ENCODE peak calls at places on chromosome 5, in seven cellular contexts. X, R, T, N, M, C and G are unnamed samples.
A peak's percentile ranks its signal among the peaks of the same experiment; 100 is the strongest.

GRCh38 chr5:78647411-78647818 is 1.2 kb downstream of the LHFPL2 start:
- DNase-seq in M (no peak), R (peak; percentile 36), X (no peak), T (no peak), N (no peak), C (no peak), G (no peak)

GRCh38 chr5:112186401-112186990 is 232.6 kb downstream of the EPB41L4A start:
- DNase-seq in T (no peak), X (no peak), R (no peak), C (no peak), N (no peak), M (peak; percentile 10), G (peak; percentile 15)

GRCh38 chr5:78671609-78672008 is 23.0 kb upstream of the LHFPL2 start:
- DNase-seq in M (no peak), N (no peak), C (no peak), T (no peak), X (no peak), R (peak; percentile 34), G (no peak)

GRCh38 chr5:78269088-78269703 is 25.3 kb downstream of the AP3B1 start:
- DNase-seq in N (no peak), T (no peak), M (no peak), C (no peak), R (no peak), X (no peak), G (no peak)

GRCh38 chr5:17374973-17375844 is 122.8 kb upstream of the TAF11L2 start:
- DNase-seq in X (no peak), M (no peak), N (no peak), C (no peak), R (no peak), T (no peak), G (no peak)

GRCh38 chr5:110917161-110917875 is 154.2 kb upstream of the TSLP start:
- DNase-seq in N (no peak), M (no peak), C (no peak), R (no peak), X (no peak), T (no peak), G (no peak)

GRCh38 chr5:99949361-99949760 is 585.8 kb upstream of the FAM174A start:
- DNase-seq in R (no peak), X (no peak), N (no peak), T (no peak), M (no peak), C (no peak), G (no peak)

GRCh38 chr5:149135536-149136201 is 5.6 kb upstream of the ABLIM3 start:
- DNase-seq in R (no peak), T (no peak), M (peak; percentile 62), X (no peak), C (no peak), N (no peak), G (no peak)

GRCh38 chr5:179827684-179828083 is 7.0 kb downstream of the SQSTM1 start:
- DNase-seq in M (no peak), R (peak; percentile 68), X (no peak), C (no peak), N (no peak), T (peak; percentile 33), G (no peak)

DNA sequence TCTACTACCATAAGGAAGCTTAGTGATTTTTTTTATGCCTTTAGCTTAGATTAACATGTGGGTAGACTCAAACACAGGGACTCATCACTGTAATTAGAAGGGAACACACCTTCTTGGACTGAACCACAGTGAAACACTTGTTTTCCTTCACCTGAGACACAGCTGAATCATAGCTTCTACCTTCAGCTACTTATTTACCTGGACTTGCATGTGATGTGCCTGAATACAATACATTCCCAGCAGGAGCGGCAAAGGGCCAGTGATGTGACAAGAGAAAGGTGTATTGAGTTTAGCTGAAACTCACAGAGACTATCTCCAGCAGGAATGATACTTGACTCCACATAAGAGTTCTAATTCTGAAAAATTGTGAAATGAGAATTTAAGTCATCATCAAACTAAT is 37.8 kb downstream of the GRAMD2B start:
- DNase-seq in M (no peak), T (no peak), X (no peak), C (no peak), N (no peak), R (no peak), G (no peak)
- H3K27ac ChIP-seq in M (no peak overlapping the region), T (no peak overlapping the region), X (no peak overlapping the region), C (no peak overlapping the region), N (no peak overlapping the region), R (no peak overlapping the region), G (peak overlapping the region; percentile 37)

DNA sequence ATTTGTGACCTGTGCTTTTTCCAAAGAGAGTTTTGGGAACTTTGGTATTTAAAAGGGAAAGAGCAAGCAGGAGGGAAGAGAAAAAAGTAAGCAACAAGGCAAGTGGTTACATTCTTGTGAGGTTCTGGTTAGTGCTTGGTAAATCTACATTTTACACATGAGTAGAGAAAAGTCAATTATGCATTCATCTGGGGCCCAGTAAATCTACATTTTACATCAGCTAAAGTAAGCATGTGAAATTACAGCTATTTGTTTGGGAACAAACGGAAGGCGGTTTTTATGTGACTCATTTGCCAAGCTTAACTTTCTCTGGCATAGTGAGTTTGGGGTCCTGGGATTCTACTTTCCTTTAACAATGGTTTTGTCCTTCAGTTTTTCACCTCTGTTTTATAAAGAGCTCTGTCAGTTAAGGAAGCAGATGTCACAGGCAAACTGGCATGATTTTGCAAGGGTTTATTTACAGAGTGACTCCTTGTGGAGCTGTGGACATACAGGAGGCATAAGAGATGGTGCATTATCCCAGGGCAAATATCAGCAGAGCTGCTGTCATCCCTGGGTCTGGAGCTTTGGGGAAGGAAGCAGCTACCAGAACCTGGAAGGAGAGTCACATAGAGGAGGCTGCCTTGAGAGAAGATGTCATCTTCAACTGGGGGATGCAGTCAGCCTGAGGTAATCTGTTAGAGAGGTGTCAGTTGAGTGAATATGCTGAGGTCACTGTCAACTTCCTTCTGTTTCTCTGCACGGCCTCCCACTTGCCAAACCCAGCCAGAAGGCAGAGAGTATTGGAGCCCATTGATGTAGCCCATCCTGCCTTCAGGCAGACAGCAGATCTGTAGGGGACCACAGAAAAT is 102.4 kb downstream of the SNX18 start:
- DNase-seq in M (no peak), N (no peak), T (no peak), X (no peak), R (no peak), C (no peak), G (no peak)
- H3K27ac ChIP-seq in M (no peak overlapping the region), N (no peak overlapping the region), T (no peak overlapping the region), X (no peak overlapping the region), R (no peak overlapping the region), C (peak overlapping the region; percentile 82), G (no peak overlapping the region)

GRCh38 chr5:72184408-72184807 is 77.1 kb downstream of the MAP1B start:
- DNase-seq in N (no peak), M (no peak), X (no peak), C (no peak), R (no peak), T (no peak), G (no peak)

GRCh38 chr5:72187388-72188070 is 80.3 kb downstream of the MAP1B start:
- DNase-seq in C (no peak), N (no peak), R (no peak), X (no peak), M (no peak), T (no peak), G (no peak)

GRCh38 chr5:72183231-72183630 is 76.0 kb downstream of the MAP1B start:
- DNase-seq in T (no peak), X (no peak), C (no peak), R (no peak), M (no peak), N (no peak), G (no peak)

GRCh38 chr5:72188176-72188575 is 80.9 kb downstream of the MAP1B start:
- DNase-seq in T (no peak), C (no peak), X (no peak), M (no peak), R (no peak), N (no peak), G (no peak)

GRCh38 chr5:72185717-72186388 is 78.6 kb downstream of the MAP1B start:
- DNase-seq in R (no peak), T (no peak), X (no peak), N (no peak), M (no peak), C (no peak), G (no peak)
- H3K27ac ChIP-seq in R (no peak overlapping the region), T (no peak overlapping the region), X (no peak overlapping the region), N (no peak overlapping the region), M (no peak overlapping the region), C (no peak overlapping the region), G (no peak overlapping the region)

GRCh38 chr5:136035837-136036236 is 7.0 kb downstream of the TGFBI start:
- DNase-seq in T (no peak), M (no peak), X (no peak), C (peak; percentile 40), N (no peak), R (no peak), G (no peak)
- H3K27ac ChIP-seq in T (no peak overlapping the region), M (peak overlapping the region; percentile 32), X (no peak overlapping the region), C (peak overlapping the region; percentile 69), N (peak overlapping the region; percentile 5), R (no peak overlapping the region), G (no peak overlapping the region)

GRCh38 chr5:75612211-75612579 is 942 bp downstream of the ANKDD1B start:
- DNase-seq in N (no peak), C (no peak), X (no peak), T (no peak), R (no peak), M (no peak), G (no peak)

GRCh38 chr5:75614165-75614564 is 2.9 kb downstream of the ANKDD1B start:
- DNase-seq in R (no peak), C (no peak), M (no peak), T (no peak), X (no peak), N (no peak), G (no peak)

GRCh38 chr5:75611324-75612210 is at the start of gene ANKDD1B:
- DNase-seq in X (no peak), C (no peak), R (peak; percentile 55), M (no peak), N (no peak), T (no peak), G (no peak)

GRCh38 chr5:75608886-75609285 is 2.4 kb upstream of the ANKDD1B start:
- DNase-seq in C (no peak), N (no peak), X (no peak), M (no peak), R (no peak), T (no peak), G (no peak)

GRCh38 chr5:75610201-75610600 is 1.1 kb upstream of the ANKDD1B start:
- DNase-seq in M (no peak), C (no peak), T (no peak), X (no peak), R (no peak), N (no peak), G (no peak)
- H3K27ac ChIP-seq in M (no peak overlapping the region), C (no peak overlapping the region), T (no peak overlapping the region), X (no peak overlapping the region), R (no peak overlapping the region), N (no peak overlapping the region), G (no peak overlapping the region)

DNA sequence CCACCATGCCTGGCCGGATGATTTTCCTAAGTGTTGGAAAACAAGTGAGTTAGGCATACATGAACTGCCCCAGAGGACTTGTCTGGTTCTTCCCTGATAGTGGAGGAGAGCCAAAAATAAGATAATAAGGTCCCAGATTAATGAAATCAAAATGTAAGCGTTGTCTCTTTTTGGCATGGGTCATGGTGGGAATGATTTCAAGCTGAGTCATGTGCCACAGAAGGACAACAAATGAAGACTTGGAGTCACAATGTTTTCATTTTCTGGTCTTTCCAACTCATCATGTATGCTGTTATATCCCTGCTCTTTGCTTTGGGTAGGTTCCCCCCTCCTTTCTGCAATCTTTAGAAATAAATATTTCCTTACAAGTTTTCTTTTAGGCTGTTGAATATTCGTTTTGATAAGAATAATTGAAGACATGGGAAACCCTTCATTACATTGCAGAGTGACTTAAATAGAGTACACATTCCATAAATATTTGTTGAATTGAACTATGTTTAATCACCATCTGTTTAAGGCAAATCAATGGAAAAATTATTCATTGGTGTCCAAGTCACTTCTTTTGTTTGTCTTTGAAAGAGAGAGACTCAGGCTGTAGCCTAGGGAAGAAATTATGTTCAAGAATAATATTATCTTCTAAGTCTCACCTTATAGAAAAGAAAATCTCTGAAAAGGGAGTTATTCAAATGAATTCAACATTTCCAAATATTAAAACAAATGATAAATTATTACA is 196.3 kb downstream of the CSNK1G3 start:
- DNase-seq in R (no peak), X (no peak), M (peak; percentile 30), T (no peak), N (no peak), C (no peak), G (no peak)
- H3K27ac ChIP-seq in R (no peak overlapping the region), X (no peak overlapping the region), M (peak overlapping the region; percentile 22), T (no peak overlapping the region), N (no peak overlapping the region), C (no peak overlapping the region), G (no peak overlapping the region)